ENCODE peak calls at places on chromosome 22, in four cellular contexts. Q is PC-3; R is CD8-positive, alpha-beta memory T cell; D is left ventricle myocardium inferior. V is an unnamed sample. For H3K9me3, the result is how much of the 10 kb centered on the place peaks cover.

GRCh38 chr22:30104501-30105156 is 24.4 kb downstream of the HORMAD2 start:
- DNase-seq in Q (peak), R (peak), D (no peak), V (no peak)

GRCh38 chr22:31136155-31136554 is 4.2 kb downstream of the PLA2G3 start:
- DNase-seq in Q (no peak), R (no peak), D (no peak), V (no peak)

GRCh38 chr22:39732625-39733024 is 160.9 kb downstream of the ENTHD1 start:
- DNase-seq in Q (no peak), R (no peak), D (no peak), V (no peak)

GRCh38 chr22:29148826-29149225 is 56.9 kb upstream of the EMID1 start:
- DNase-seq in Q (no peak), R (no peak), D (no peak), V (no peak)

GRCh38 chr22:25898707-25899365 is 156.8 kb downstream of the MYO18B start:
- DNase-seq in Q (no peak), R (no peak), D (no peak), V (no peak)

GRCh38 chr22:27980424-27981148 is 61.5 kb upstream of the PITPNB start:
- DNase-seq in Q (no peak), R (no peak), D (no peak), V (no peak)

GRCh38 chr22:27804683-27805297 is 3.2 kb upstream of the MN1 start:
- DNase-seq in Q (peak), R (peak), D (peak), V (peak)

GRCh38 chr22:20203142-20204099 is 52.6 kb upstream of the CCDC188 start:
- DNase-seq in Q (peak), R (no peak), D (peak), V (no peak)

GRCh38 chr22:39528681-39529486 is 3.7 kb downstream of the RPS19BP1 start:
- DNase-seq in Q (peak), R (peak), D (peak), V (peak)

GRCh38 chr22:25508761-25509321 is 55.6 kb upstream of the GRK3 start:
- DNase-seq in Q (no peak), R (no peak), D (no peak), V (no peak)

GRCh38 chr22:44331881-44332714 is 19.3 kb upstream of the SHISAL1 start:
- DNase-seq in Q (peak), R (no peak), D (peak), V (no peak)

GRCh38 chr22:23818541-23818940 is 20.3 kb downstream of the DERL3 start:
- DNase-seq in Q (no peak), R (no peak), D (no peak), V (no peak)

GRCh38 chr22:39859903-39860588 is 33.5 kb downstream of the ENTHD1 start:
- DNase-seq in Q (no peak), R (peak), D (no peak), V (no peak)

GRCh38 chr22:17368727-17369552 is at the start of gene CECR2:
- DNase-seq in Q (no peak), R (no peak), D (peak), V (no peak)

GRCh38 chr22:44758354-44758969 is 6.1 kb downstream of the ARHGAP8 start:
- DNase-seq in Q (peak), R (no peak), D (no peak), V (no peak)

GRCh38 chr22:50696799-50697561 is 24.4 kb downstream of the SHANK3 start:
- DNase-seq in Q (peak), R (no peak), D (peak), V (no peak)

GRCh38 chr22:44096736-44097135 is 72.6 kb downstream of the PARVB start:
- DNase-seq in Q (no peak), R (no peak), D (no peak), V (no peak)

GRCh38 chr22:39388261-39389011 is 11.1 kb upstream of the TAB1 start:
- DNase-seq in Q (peak), R (peak), D (peak), V (peak)

GRCh38 chr22:32050678-32051515 is 7.8 kb downstream of the SLC5A1 start:
- DNase-seq in Q (peak), R (peak), D (no peak), V (peak)

GRCh38 chr22:31604746-31605705 is 57.0 kb downstream of the PISD start:
- DNase-seq in Q (no peak), R (no peak), D (no peak), V (no peak)

GRCh38 chr22:30857103-30857502 is 111.5 kb downstream of the MORC2 start:
- DNase-seq in Q (no peak), R (no peak), D (no peak), V (no peak)

GRCh38 chr22:19103881-19104821 is 18.1 kb downstream of the DGCR2 start:
- DNase-seq in Q (no peak), R (no peak), D (no peak), V (peak)

GRCh38 chr22:26763633-26764295 is 106.4 kb downstream of the MIAT start:
- DNase-seq in Q (peak), R (no peak), D (no peak), V (no peak)

GRCh38 chr22:30116362-30117117 is 36.3 kb downstream of the HORMAD2 start:
- DNase-seq in Q (peak), R (no peak), D (no peak), V (peak)

GRCh38 chr22:17910561-17911311 is 113.6 kb downstream of the MICAL3 start:
- DNase-seq in Q (peak), R (no peak), D (peak), V (peak)

GRCh38 chr22:39634530-39635399 is 64.2 kb downstream of the CACNA1I start:
- DNase-seq in Q (peak), R (no peak), D (no peak), V (peak)

GRCh38 chr22:29156507-29156906 is 49.2 kb upstream of the EMID1 start:
- DNase-seq in Q (no peak), R (no peak), D (no peak), V (no peak)

GRCh38 chr22:29780781-29781676 is 13.9 kb downstream of the UQCR10 start:
- DNase-seq in Q (peak), R (no peak), D (no peak), V (peak)

GRCh38 chr22:30490399-30490798 is 15.1 kb downstream of the SEC14L4 start:
- DNase-seq in Q (no peak), R (no peak), D (no peak), V (no peak)

GRCh38 chr22:23242473-23243001 is 62.2 kb downstream of the BCR start:
- DNase-seq in Q (no peak), R (no peak), D (no peak), V (no peak)

GRCh38 chr22:31726692-31727091 is 23.2 kb downstream of the PRR14L start:
- DNase-seq in Q (no peak), R (no peak), D (no peak), V (no peak)

GRCh38 chr22:29464581-29464980 is 15.4 kb upstream of the NEFH start:
- DNase-seq in Q (no peak), R (no peak), D (no peak), V (no peak)

GRCh38 chr22:45977003-45977395 is at the start of gene WNT7B:
- DNase-seq in Q (peak), R (no peak), D (no peak), V (no peak)

GRCh38 chr22:45977551-45978274 is 751 bp upstream of the WNT7B start:
- DNase-seq in Q (peak), R (no peak), D (no peak), V (no peak)

GRCh38 chr22:45978275-45978713 is 1.3 kb upstream of the WNT7B start:
- DNase-seq in Q (no peak), R (no peak), D (no peak), V (no peak)

GRCh38 chr22:45975266-45976161 is 1.4 kb downstream of the WNT7B start:
- DNase-seq in Q (peak), R (no peak), D (no peak), V (no peak)

DNA sequence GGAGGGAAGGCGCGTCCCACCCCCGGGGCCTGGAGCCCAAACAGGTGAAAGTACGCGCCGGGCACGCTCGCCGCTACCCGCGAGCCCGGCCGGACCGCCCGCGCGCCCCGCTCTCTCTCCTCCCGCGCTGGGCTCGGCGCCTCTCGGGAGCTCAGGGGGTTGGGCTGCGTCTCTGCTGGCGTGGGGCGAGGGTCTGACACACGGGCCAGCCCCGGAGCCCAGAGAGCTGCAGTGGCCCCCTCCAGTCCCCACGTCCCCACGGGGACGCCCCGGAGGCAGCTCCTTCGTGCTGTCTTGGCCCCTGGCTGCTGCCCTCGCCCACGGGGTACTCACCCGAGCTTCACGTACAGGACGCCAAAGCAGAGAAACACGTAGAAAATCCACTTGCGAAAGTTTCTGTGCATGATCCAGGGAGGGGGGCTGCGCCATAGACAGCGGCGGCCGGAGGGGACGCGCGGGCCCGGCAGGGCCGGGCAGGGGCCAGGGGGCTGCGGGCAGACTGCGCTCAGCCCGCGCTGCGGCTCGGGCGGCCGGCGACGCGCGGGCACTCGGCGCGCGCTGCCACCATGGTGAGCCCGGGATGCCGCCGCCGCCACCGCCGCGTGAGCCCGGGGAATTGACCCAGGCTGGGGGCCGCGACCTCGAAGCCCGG is 485 bp downstream of the WNT7B start:
- DNase-seq in Q (peak), R (no peak), D (no peak), V (no peak)
- H3K4me3 ChIP-seq in Q (peak), R (no peak), D (peak), V (peak)

GRCh38 chr22:36008565-36008964 is 20.1 kb downstream of the RBFOX2 start:
- DNase-seq in Q (no peak), R (no peak), D (no peak), V (no peak)
- H3K27ac ChIP-seq in Q (no peak), R (no peak), D (no peak), V (no peak)

GRCh38 chr22:47568700-47569099 is 806.2 kb downstream of the TBC1D22A start:
- DNase-seq in Q (no peak), R (no peak), D (no peak), V (no peak)
- H3K9me3 ChIP-seq in Q (under half), R (under half), D (under half), V (half or more)

GRCh38 chr22:21841422-21841821 is 26.0 kb downstream of the MAPK1 start:
- DNase-seq in Q (no peak), R (no peak), D (no peak), V (no peak)

GRCh38 chr22:21837184-21837979 is 30.1 kb downstream of the MAPK1 start:
- DNase-seq in Q (peak), R (no peak), D (no peak), V (peak)

GRCh38 chr22:21842946-21843345 is 24.5 kb downstream of the MAPK1 start:
- DNase-seq in Q (no peak), R (no peak), D (no peak), V (no peak)

GRCh38 chr22:21840236-21840823 is 27.1 kb downstream of the MAPK1 start:
- DNase-seq in Q (no peak), R (no peak), D (no peak), V (no peak)

GRCh38 chr22:21839765-21840140 is 27.7 kb downstream of the MAPK1 start:
- DNase-seq in Q (no peak), R (no peak), D (no peak), V (no peak)
- H3K4me3 ChIP-seq in Q (no peak), R (no peak), D (no peak), V (no peak)

DNA sequence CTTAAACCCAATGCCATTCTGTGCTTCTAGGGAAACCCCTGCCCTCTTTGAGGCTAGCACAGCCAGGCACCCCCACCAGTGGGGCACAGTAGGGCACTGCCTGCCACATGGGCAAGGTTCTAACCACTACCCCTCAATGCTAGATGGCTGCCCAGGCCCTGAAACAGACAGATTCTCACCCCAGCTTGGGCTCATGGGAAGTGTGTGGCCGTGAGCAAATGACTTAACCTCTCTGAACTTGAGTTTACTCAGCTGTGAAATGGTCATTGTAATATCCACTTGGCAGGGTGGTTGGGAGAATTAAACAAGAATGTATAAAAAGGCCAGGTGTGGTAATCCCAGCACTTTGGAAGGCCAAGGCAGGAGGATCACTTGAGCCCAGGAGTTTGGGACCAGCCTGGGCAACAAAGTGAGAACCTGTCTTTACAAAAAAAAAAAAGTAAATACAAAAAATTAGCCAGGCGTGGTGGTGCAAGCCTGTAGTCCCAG is 22.4 kb downstream of the C22orf23 start:
- DNase-seq in Q (no peak), R (no peak), D (no peak), V (no peak)
- H3K27ac ChIP-seq in Q (no peak), R (no peak), D (peak), V (no peak)

V was measured in AG04450.